ENCODE peak calls at places on chromosome 1, in eight cellular contexts. T is MM.1S, S is Calu3, Z is OCI-LY7, L is Panc1, X is astrocyte, Q is nephron progenitor cell, I is GM13976. M is an unnamed sample.

GRCh38 chr1:39720094-39720999 is 18.3 kb upstream of the PPIE start:
- DNase-seq in T (peak), S (no peak), Z (peak), L (peak), X (peak), Q (no peak), I (peak), M (no peak)

GRCh38 chr1:6646499-6647148 is 22.0 kb downstream of the THAP3 start:
- DNase-seq in T (peak), S (no peak), Z (peak), L (no peak), X (peak), Q (no peak), I (peak), M (no peak)

GRCh38 chr1:151790940-151791651 is 796 bp upstream of the TDRKH start:
- DNase-seq in T (no peak), S (peak), Z (peak), L (no peak), X (no peak), Q (peak), I (no peak), M (no peak)

GRCh38 chr1:33377750-33378149 is 53.1 kb downstream of the PHC2 start:
- DNase-seq in T (no peak), S (no peak), Z (no peak), L (no peak), X (peak), Q (no peak), I (no peak), M (no peak)

GRCh38 chr1:13901041-13901440 is 201.1 kb downstream of the PRDM2 start:
- DNase-seq in T (no peak), S (no peak), Z (no peak), L (no peak), X (no peak), Q (no peak), I (no peak), M (no peak)

GRCh38 chr1:67700692-67701410 is 15.8 kb downstream of the GADD45A start:
- DNase-seq in T (no peak), S (peak), Z (peak), L (no peak), X (peak), Q (peak), I (peak), M (no peak)

GRCh38 chr1:67732750-67733151 is 47.8 kb downstream of the GADD45A start:
- DNase-seq in T (peak), S (no peak), Z (peak), L (no peak), X (no peak), Q (no peak), I (no peak), M (no peak)

GRCh38 chr1:33273961-33274371 is 17.7 kb downstream of the ZNF362 start:
- DNase-seq in T (no peak), S (no peak), Z (no peak), L (no peak), X (no peak), Q (no peak), I (no peak), M (no peak)

GRCh38 chr1:232622378-232622777 is 7.6 kb downstream of the SIPA1L2 start:
- DNase-seq in T (no peak), S (no peak), Z (no peak), L (no peak), X (no peak), Q (no peak), I (no peak), M (no peak)

GRCh38 chr1:28161770-28162550 is 14.5 kb downstream of the PTAFR start:
- DNase-seq in T (no peak), S (no peak), Z (no peak), L (no peak), X (no peak), Q (no peak), I (no peak), M (no peak)

GRCh38 chr1:33657833-33658232 is 185.4 kb downstream of the ZSCAN20 start:
- DNase-seq in T (no peak), S (no peak), Z (no peak), L (no peak), X (no peak), Q (no peak), I (no peak), M (no peak)

GRCh38 chr1:232172556-232172955 is 457.4 kb downstream of the SIPA1L2 start:
- DNase-seq in T (no peak), S (no peak), Z (no peak), L (no peak), X (no peak), Q (no peak), I (no peak), M (no peak)

GRCh38 chr1:235511470-235512240 is 7.4 kb upstream of the B3GALNT2 start:
- DNase-seq in T (no peak), S (peak), Z (no peak), L (no peak), X (peak), Q (no peak), I (no peak), M (no peak)

GRCh38 chr1:26574690-26575349 is 45.3 kb downstream of the RPS6KA1 start:
- DNase-seq in T (no peak), S (no peak), Z (no peak), L (no peak), X (peak), Q (no peak), I (no peak), M (no peak)

GRCh38 chr1:46183119-46183842 is 7.0 kb upstream of the P3R3URF start:
- DNase-seq in T (no peak), S (peak), Z (no peak), L (peak), X (peak), Q (no peak), I (no peak), M (no peak)

GRCh38 chr1:145690587-145691558 is 16.3 kb downstream of the PDZK1 start:
- DNase-seq in T (peak), S (peak), Z (no peak), L (no peak), X (peak), Q (no peak), I (peak), M (no peak)

GRCh38 chr1:194931166-194931565 is 1677.1 kb downstream of the KCNT2 start:
- DNase-seq in T (no peak), S (no peak), Z (no peak), L (no peak), X (peak), Q (no peak), I (no peak), M (no peak)

DNA sequence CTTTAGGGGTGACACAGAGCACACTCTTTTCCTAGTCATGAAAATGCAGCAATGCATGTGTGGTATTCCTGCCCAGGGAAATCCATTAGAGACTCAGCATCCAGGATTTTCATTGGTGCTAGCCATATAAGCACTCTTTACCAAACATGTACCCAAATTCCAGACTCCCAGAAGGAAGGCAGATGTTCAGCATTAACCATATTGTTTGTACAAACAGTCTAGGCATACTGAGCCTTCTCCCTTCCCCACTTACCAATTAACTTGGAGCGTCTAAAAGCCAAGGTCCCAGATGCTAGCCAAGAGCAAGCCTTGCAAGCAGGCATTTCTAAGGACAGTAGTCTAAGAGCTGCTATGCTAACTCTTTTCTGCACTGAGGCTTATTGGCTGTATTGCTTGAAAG is 27.9 kb downstream of the ZBED6 start:
- DNase-seq in T (no peak), S (no peak), Z (no peak), L (no peak), X (no peak), Q (no peak), I (no peak), M (no peak)
- TF ChIP-seq CTCF in T (no peak), S (no peak), Z (no peak), L (no peak), X (no peak), Q (no peak), I (no peak), M (no peak)

DNA sequence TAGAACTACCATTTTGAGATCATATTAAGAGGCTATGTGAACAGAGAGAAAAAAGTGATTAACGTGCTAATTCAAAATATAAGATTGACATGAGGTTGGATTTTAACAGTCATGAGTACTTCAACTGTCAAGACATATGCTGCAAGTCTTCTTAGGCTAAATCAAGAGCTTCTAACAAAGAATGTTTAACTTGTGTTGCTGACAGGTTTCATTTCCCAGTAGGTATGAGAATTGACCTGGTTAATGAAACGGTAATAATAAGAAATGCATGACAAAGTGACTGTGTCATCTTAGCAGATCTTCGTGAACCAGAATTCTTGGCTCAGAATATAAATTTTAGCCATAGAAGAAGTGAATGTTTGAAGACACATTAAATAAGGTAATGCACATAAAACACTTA is 132.6 kb upstream of the PTGFR start:
- DNase-seq in T (peak), S (no peak), Z (no peak), L (no peak), X (peak), Q (no peak), I (no peak), M (no peak)
- TF ChIP-seq CTCF in T (no peak), S (no peak), Z (no peak), L (no peak), X (no peak), Q (no peak), I (no peak), M (no peak)

DNA sequence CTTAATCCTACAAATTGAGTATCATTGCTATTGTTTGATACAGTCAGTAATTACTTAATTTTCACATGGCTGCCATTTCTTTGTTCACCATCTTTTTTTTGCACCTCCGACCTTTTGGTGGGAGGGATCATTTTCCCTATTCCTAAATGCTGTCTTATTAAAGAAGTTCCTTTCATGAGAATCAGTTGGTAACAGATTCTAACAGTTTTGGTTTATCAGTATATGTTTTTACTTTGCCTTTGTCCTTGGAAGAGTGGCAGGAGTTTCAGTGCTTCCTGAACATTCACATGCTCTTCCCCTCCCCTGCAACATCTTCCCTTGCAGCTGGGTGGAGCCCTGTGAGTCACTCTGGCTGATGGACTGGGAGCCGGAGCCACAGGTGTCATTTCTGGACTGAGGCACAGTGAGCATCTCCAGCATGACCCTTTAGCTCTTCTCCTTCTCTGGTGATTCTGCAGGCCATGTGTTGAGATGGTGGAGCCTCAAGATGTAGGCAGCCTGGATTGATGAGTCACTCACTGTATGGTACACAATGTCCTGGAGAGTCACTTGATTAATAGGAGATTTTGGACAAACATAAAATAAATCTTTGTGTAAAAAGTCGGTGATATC is 217.7 kb downstream of the URB2 start:
- DNase-seq in T (no peak), S (peak), Z (peak), L (no peak), X (no peak), Q (no peak), I (no peak), M (no peak)
- TF ChIP-seq CTCF in T (peak), S (peak), Z (peak), L (no peak), X (no peak), Q (no peak), I (no peak), M (no peak)

DNA sequence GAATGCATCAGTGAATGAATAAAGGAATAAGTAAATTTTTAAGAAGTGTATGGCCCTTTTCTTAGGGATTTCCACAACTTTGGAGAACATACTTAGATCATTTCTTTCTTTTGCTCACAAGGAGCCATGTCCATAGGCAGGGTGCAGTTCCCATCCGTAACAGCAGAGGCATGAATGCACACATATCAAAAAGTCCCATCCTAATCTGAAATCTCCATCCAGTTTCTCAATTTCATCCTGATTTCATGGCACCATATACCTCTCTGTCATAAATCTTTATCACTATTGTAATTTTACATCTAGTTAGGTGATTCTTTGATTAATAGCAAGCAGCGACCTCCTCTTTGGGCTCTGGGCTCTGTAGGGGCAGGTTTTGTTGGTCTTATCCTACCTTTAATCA is 359.2 kb downstream of the RRAGC start:
- DNase-seq in T (no peak), S (no peak), Z (peak), L (no peak), X (no peak), Q (no peak), I (no peak), M (no peak)
- TF ChIP-seq CTCF in T (peak), S (no peak), Z (peak), L (peak), X (peak), Q (peak), I (no peak), M (peak)

GRCh38 chr1:155135416-155136197 is at the start of gene SLC50A1:
- DNase-seq in T (peak), S (peak), Z (peak), L (peak), X (peak), Q (peak), I (peak), M (peak)
- TF ChIP-seq CTCF in T (no peak), S (peak), Z (peak), L (no peak), X (no peak), Q (no peak), I (no peak), M (no peak)

GRCh38 chr1:160416369-160416768 is 16.0 kb downstream of the VANGL2 start:
- DNase-seq in T (no peak), S (peak), Z (no peak), L (no peak), X (peak), Q (no peak), I (peak), M (no peak)
- TF ChIP-seq CTCF in T (peak), S (peak), Z (peak), L (no peak), X (peak), Q (no peak), I (peak), M (no peak)